ENCODE peak calls at places on chromosomes 7 and 10, in four cellular contexts. B, N, X and H are unnamed samples.

GRCh38 chr10:104005172-104005863 is 38.4 kb downstream of the SLK start:
- DNase-seq in B (no peak), N (no peak), X (no peak), H (no peak)

GRCh38 chr10:4663162-4663992 is 162.6 kb upstream of the AKR1E2 start:
- DNase-seq in X (peak; percentile 97), N (peak; percentile 99), B (peak; percentile 99), H (peak; percentile 84)

GRCh38 chr10:110208614-110209398 is 1.4 kb downstream of the MXI1 start:
- DNase-seq in X (no peak), B (peak; percentile 51), N (peak; percentile 46), H (peak; percentile 89)

GRCh38 chr10:126857178-126857806 is 47.9 kb upstream of the DOCK1 start:
- DNase-seq in N (no peak), B (no peak), X (no peak), H (no peak)

GRCh38 chr10:15461353-15462108 is 90.4 kb upstream of the FAM171A1 start:
- DNase-seq in B (peak; percentile 9), X (peak; percentile 22), N (peak; percentile 27), H (peak; percentile 73)

GRCh38 chr10:99548041-99548530 is 15.3 kb downstream of the NKX2-3 start:
- DNase-seq in N (peak; percentile 8), B (peak; percentile 55), X (peak; percentile 50), H (no peak)

GRCh38 chr7:23787272-23787671 is 77.3 kb downstream of the STK31 start:
- DNase-seq in N (no peak), B (no peak), X (no peak), H (no peak)

GRCh38 chr10:86757110-86757790 is 831 bp downstream of the BMPR1A start:
- DNase-seq in X (peak; percentile 29), B (peak; percentile 51), N (peak; percentile 65), H (peak; percentile 78)

GRCh38 chr10:48634198-48634983 is 29.5 kb upstream of the ARHGAP22 start:
- DNase-seq in X (no peak), N (peak; percentile 69), B (peak; percentile 21), H (peak; percentile 90)

GRCh38 chr10:1486841-1487240 is 250.5 kb downstream of the ADARB2 start:
- DNase-seq in N (no peak), X (no peak), B (no peak), H (no peak)

GRCh38 chr7:13933106-13933505 is 56.4 kb downstream of the ETV1 start:
- DNase-seq in X (no peak), B (no peak), N (peak; percentile 31), H (peak; percentile 52)

GRCh38 chr7:107605223-107605815 is 25.3 kb downstream of the BCAP29 start:
- DNase-seq in N (no peak), B (no peak), X (no peak), H (no peak)

GRCh38 chr7:19698331-19698730 is 10.5 kb downstream of the POLR1F start:
- DNase-seq in X (no peak), N (peak; percentile 9), B (no peak), H (no peak)

GRCh38 chr7:37694208-37695080 is 10.9 kb downstream of the GPR141 start:
- DNase-seq in X (no peak), B (no peak), N (no peak), H (no peak)

GRCh38 chr7:115676080-115676479 is 354.5 kb downstream of the TFEC start:
- DNase-seq in X (peak; percentile 42), B (peak; percentile 4), N (peak; percentile 66), H (no peak)

GRCh38 chr10:89419548-89419947 is 5.2 kb downstream of the IFIT5 start:
- DNase-seq in N (peak; percentile 31), B (no peak), X (no peak), H (no peak)

GRCh38 chr7:71414490-71414889 is 282.5 kb downstream of the GALNT17 start:
- DNase-seq in N (no peak), B (no peak), X (no peak), H (peak; percentile 3)

GRCh38 chr10:49394933-49395740 is 752 bp downstream of the DRGX start:
- DNase-seq in X (no peak), B (peak; percentile 12), N (no peak), H (no peak)

GRCh38 chr7:6446977-6447588 is 671 bp downstream of the DAGLB start:
- DNase-seq in N (peak; percentile 87), X (peak; percentile 69), B (peak; percentile 87), H (peak; percentile 86)

GRCh38 chr7:93890041-93890463 is 501 bp downstream of the TFPI2 start:
- DNase-seq in B (peak; percentile 71), X (no peak), N (peak; percentile 63), H (peak; percentile 91)

GRCh38 chr7:106277976-106278375 is 6.8 kb downstream of the NAMPT start:
- DNase-seq in B (no peak), N (no peak), X (no peak), H (no peak)
- H4K20me1 ChIP-seq in B (no peaks in the 10 kb centered on the region), N (peaks cover 28% of the 10 kb centered on the region), X (peaks cover 6% of the 10 kb centered on the region), H (peaks cover 23% of the 10 kb centered on the region)

GRCh38 chr10:7365029-7365750 is 45.6 kb downstream of the SFMBT2 start:
- DNase-seq in X (no peak), B (no peak), N (no peak), H (no peak)
- H3K27me3 ChIP-seq in X (no peaks in the 10 kb centered on the region), B (no peaks in the 10 kb centered on the region), N (no peaks in the 10 kb centered on the region), H (no peaks in the 10 kb centered on the region)

GRCh38 chr7:43384585-43385308 is 198.2 kb upstream of the STK17A start:
- DNase-seq in N (no peak), X (no peak), B (no peak), H (no peak)
- TF ChIP-seq CTCF in N (no peak), X (no peak), B (no peak), H (no peak)

DNA sequence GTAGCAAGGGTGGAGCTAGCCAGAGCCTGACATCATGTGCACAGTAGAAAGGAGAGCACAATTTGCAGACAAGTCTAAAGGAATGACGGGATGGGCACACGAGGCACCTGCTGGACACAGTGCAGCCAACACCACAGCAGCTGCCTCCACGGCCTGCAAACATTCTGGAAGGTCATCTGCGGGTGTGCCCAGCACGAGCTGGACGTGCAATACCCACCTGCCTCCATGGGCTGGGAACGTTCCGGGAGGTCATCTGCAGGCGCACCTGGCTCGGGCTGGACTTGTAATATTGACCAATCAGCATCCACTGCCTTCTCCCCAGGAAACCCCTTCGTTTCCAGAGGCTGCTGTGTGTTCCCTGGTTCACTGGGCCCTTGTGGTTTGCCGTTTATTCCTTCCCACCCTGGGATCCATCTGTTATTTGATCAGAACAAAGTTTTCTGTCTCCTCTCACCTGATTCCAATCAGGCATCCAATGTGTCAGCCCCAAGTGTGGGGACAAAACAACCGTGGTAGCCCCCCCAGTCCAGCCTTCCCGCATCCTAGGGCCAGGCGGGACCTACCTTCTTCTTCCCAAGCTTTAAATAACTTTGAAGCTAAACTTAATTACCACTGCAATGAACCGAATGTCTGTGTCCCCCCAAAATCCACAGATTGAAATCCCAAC is 243.4 kb upstream of the PPP2R2D start:
- DNase-seq in X (no peak), N (no peak), B (no peak), H (no peak)
- H4K20me1 ChIP-seq in X (no peaks in the 10 kb centered on the region), N (no peaks in the 10 kb centered on the region), B (no peaks in the 10 kb centered on the region), H (no peaks in the 10 kb centered on the region)

DNA sequence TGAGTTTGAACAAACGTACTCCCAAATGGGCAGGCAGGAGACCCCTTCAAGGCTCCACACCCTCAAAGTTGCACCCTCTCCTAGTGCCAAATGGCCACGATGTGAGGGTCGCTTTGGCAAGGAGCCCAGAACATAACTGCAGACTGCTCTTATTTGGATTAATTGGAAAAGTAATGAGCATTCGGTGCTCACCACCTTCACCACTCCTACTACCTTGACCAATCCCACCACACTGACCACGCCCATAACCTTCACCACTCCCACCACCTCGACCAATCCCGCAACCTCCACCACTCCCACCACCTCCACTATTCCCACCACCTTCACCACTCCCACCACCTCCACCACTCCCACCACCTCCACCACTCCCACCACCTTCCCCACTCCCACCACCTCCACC is 94.7 kb upstream of the PAX2 start:
- DNase-seq in B (no peak), N (no peak), X (no peak), H (peak; percentile 61)
- H3K27me3 ChIP-seq in B (peaks cover 27% of the 10 kb centered on the region), N (peaks cover 42% of the 10 kb centered on the region), X (no peaks in the 10 kb centered on the region), H (peaks cover 45% of the 10 kb centered on the region)

GRCh38 chr7:52257890-52258289 is 777.5 kb upstream of the POM121L12 start:
- DNase-seq in N (no peak), B (no peak), X (no peak), H (no peak)

GRCh38 chr7:52254396-52255025 is 780.9 kb upstream of the POM121L12 start:
- DNase-seq in B (no peak), N (no peak), X (no peak), H (no peak)

GRCh38 chr7:52261052-52261451 is 774.4 kb upstream of the POM121L12 start:
- DNase-seq in N (no peak), B (no peak), X (no peak), H (no peak)

GRCh38 chr7:52260046-52260665 is 775.3 kb upstream of the POM121L12 start:
- DNase-seq in N (no peak), X (no peak), B (no peak), H (no peak)
- TF ChIP-seq CTCF in N (no peak), X (no peak), B (no peak), H (no peak)